ENCODE peak calls at places on chromosomes 12 and 14, in nine cellular contexts. V, O, Q, G, W, J, D, I and R are unnamed samples.

GRCh38 chr12:74412607-74413230 is 124.9 kb upstream of the ATXN7L3B start:
- DNase-seq in V (no peak), O (peak), Q (peak), G (no peak), W (no peak), J (peak), D (no peak), I (peak), R (no peak)

GRCh38 chr14:42110167-42110566 is 503.5 kb downstream of the LRFN5 start:
- DNase-seq in V (no peak), O (peak), Q (peak), G (peak), W (no peak), J (peak), D (peak), I (peak), R (no peak)

GRCh38 chr14:104352493-104353220 is 214.3 kb downstream of the KIF26A start:
- DNase-seq in V (no peak), O (no peak), Q (no peak), G (no peak), W (no peak), J (no peak), D (no peak), I (no peak), R (no peak)

GRCh38 chr14:94355191-94355794 is 32.2 kb upstream of the SERPINA6 start:
- DNase-seq in V (no peak), O (no peak), Q (peak), G (peak), W (peak), J (no peak), D (peak), I (peak), R (no peak)

GRCh38 chr14:93533437-93533836 is 102.7 kb downstream of the UNC79 start:
- DNase-seq in V (no peak), O (no peak), Q (peak), G (no peak), W (no peak), J (no peak), D (no peak), I (no peak), R (peak)

GRCh38 chr12:109962388-109962787 is 33.8 kb downstream of the GIT2 start:
- DNase-seq in V (no peak), O (no peak), Q (no peak), G (no peak), W (no peak), J (no peak), D (no peak), I (peak), R (no peak)

GRCh38 chr12:14403711-14404164 is 38.3 kb downstream of the ATF7IP start:
- DNase-seq in V (no peak), O (peak), Q (peak), G (no peak), W (no peak), J (peak), D (no peak), I (peak), R (no peak)

GRCh38 chr14:76576047-76576741 is 185.1 kb upstream of the VASH1 start:
- DNase-seq in V (no peak), O (no peak), Q (no peak), G (no peak), W (no peak), J (peak), D (no peak), I (peak), R (no peak)

GRCh38 chr12:90199008-90199407 is 490.4 kb upstream of the ATP2B1 start:
- DNase-seq in V (no peak), O (no peak), Q (peak), G (no peak), W (no peak), J (no peak), D (no peak), I (no peak), R (no peak)

GRCh38 chr14:23548351-23549318 is 2.9 kb downstream of the ZFHX2 start:
- DNase-seq in V (no peak), O (peak), Q (no peak), G (peak), W (no peak), J (peak), D (no peak), I (no peak), R (no peak)

GRCh38 chr14:23661542-23661941 is 25.4 kb downstream of the DHRS2 start:
- DNase-seq in V (no peak), O (no peak), Q (no peak), G (no peak), W (no peak), J (no peak), D (no peak), I (no peak), R (no peak)

GRCh38 chr14:20409226-20409625 is 4.1 kb downstream of the TEP1 start:
- DNase-seq in V (no peak), O (no peak), Q (no peak), G (no peak), W (no peak), J (no peak), D (no peak), I (no peak), R (no peak)

GRCh38 chr14:90781344-90781761 is 34.9 kb downstream of the TTC7B start:
- DNase-seq in V (no peak), O (no peak), Q (peak), G (no peak), W (no peak), J (no peak), D (no peak), I (peak), R (no peak)

GRCh38 chr12:65278576-65279386 is at the start of gene MSRB3:
- DNase-seq in V (no peak), O (peak), Q (peak), G (peak), W (peak), J (no peak), D (peak), I (peak), R (no peak)

GRCh38 chr12:21428241-21428640 is 9.2 kb upstream of the PYROXD1 start:
- DNase-seq in V (no peak), O (no peak), Q (no peak), G (no peak), W (no peak), J (no peak), D (no peak), I (no peak), R (no peak)

GRCh38 chr12:30090258-30090657 is 306.5 kb upstream of the TMTC1 start:
- DNase-seq in V (no peak), O (no peak), Q (peak), G (no peak), W (no peak), J (no peak), D (no peak), I (no peak), R (no peak)

GRCh38 chr12:93229494-93230310 is 148.0 kb upstream of the NUDT4 start:
- DNase-seq in V (no peak), O (no peak), Q (peak), G (no peak), W (no peak), J (no peak), D (no peak), I (peak), R (peak)

GRCh38 chr14:61469771-61470170 is 148.4 kb downstream of the PRKCH start:
- DNase-seq in V (no peak), O (no peak), Q (no peak), G (no peak), W (no peak), J (no peak), D (no peak), I (no peak), R (no peak)

GRCh38 chr12:28415755-28416154 is 225.5 kb downstream of the CCDC91 start:
- DNase-seq in V (no peak), O (no peak), Q (peak), G (no peak), W (no peak), J (no peak), D (no peak), I (peak), R (peak)

GRCh38 chr12:56188786-56189335 is 422 bp downstream of the SMARCC2 start:
- DNase-seq in V (peak), O (peak), Q (no peak), G (peak), W (no peak), J (no peak), D (peak), I (no peak), R (no peak)

GRCh38 chr14:56799327-56799645 is 11.0 kb downstream of the OTX2 start:
- DNase-seq in V (no peak), O (no peak), Q (no peak), G (no peak), W (no peak), J (no peak), D (no peak), I (no peak), R (no peak)

GRCh38 chr14:68807148-68807600 is 14.3 kb upstream of the ZFP36L1 start:
- DNase-seq in V (no peak), O (no peak), Q (peak), G (no peak), W (peak), J (peak), D (no peak), I (no peak), R (no peak)

GRCh38 chr14:64707661-64708060 is 3.4 kb downstream of the PLEKHG3 start:
- DNase-seq in V (no peak), O (no peak), Q (peak), G (no peak), W (no peak), J (no peak), D (no peak), I (peak), R (peak)

GRCh38 chr14:104875412-104875751 is 10.3 kb downstream of the CEP170B start:
- DNase-seq in V (no peak), O (no peak), Q (no peak), G (no peak), W (no peak), J (no peak), D (no peak), I (no peak), R (no peak)

GRCh38 chr14:61107148-61107641 is 126.2 kb downstream of the SLC38A6 start:
- DNase-seq in V (no peak), O (no peak), Q (no peak), G (no peak), W (no peak), J (peak), D (no peak), I (no peak), R (no peak)